ENCODE peak calls at places on chromosomes 16 and 17, in nine cellular contexts. One of them, this sample, is unnamed.

GRCh38 chr16:79723583-79724168 is 123.1 kb upstream of the MAF start:
- DNase-seq in DND-41: no peak
- DNase-seq in thyroid gland: no peak
- DNase-seq in thoracic aorta: no peak
- DNase-seq in choroid plexus epithelial cell: no peak
- DNase-seq in omental fat pad: no peak
- DNase-seq in lung: no peak
- DNase-seq in CD14-positive monocyte: no peak
- DNase-seq in fibroblast of the aortic adventitia: no peak
- DNase-seq in this sample: no peak

GRCh38 chr17:10114931-10115535 is 83.4 kb downstream of the GAS7 start:
- DNase-seq in DND-41: peak
- DNase-seq in thyroid gland: peak
- DNase-seq in thoracic aorta: peak
- DNase-seq in choroid plexus epithelial cell: peak
- DNase-seq in omental fat pad: peak
- DNase-seq in lung: peak
- DNase-seq in CD14-positive monocyte: peak
- DNase-seq in fibroblast of the aortic adventitia: peak
- DNase-seq in this sample: peak

GRCh38 chr17:19785854-19786253 is 37.8 kb upstream of the ALDH3A1 start:
- DNase-seq in DND-41: no peak
- DNase-seq in thyroid gland: no peak
- DNase-seq in thoracic aorta: no peak
- DNase-seq in choroid plexus epithelial cell: peak
- DNase-seq in omental fat pad: no peak
- DNase-seq in lung: no peak
- DNase-seq in CD14-positive monocyte: no peak
- DNase-seq in fibroblast of the aortic adventitia: peak
- DNase-seq in this sample: no peak

GRCh38 chr17:33163827-33164555 is 129.1 kb downstream of the ASIC2 start:
- DNase-seq in DND-41: no peak
- DNase-seq in thyroid gland: no peak
- DNase-seq in thoracic aorta: no peak
- DNase-seq in choroid plexus epithelial cell: no peak
- DNase-seq in omental fat pad: no peak
- DNase-seq in lung: no peak
- DNase-seq in CD14-positive monocyte: no peak
- DNase-seq in fibroblast of the aortic adventitia: peak
- DNase-seq in this sample: no peak

GRCh38 chr16:47258874-47259461 is 115.2 kb upstream of the NETO2 start:
- DNase-seq in DND-41: peak
- DNase-seq in thyroid gland: no peak
- DNase-seq in thoracic aorta: no peak
- DNase-seq in choroid plexus epithelial cell: peak
- DNase-seq in omental fat pad: no peak
- DNase-seq in lung: no peak
- DNase-seq in CD14-positive monocyte: no peak
- DNase-seq in fibroblast of the aortic adventitia: peak
- DNase-seq in this sample: no peak

GRCh38 chr17:78133971-78134898 is 3.7 kb downstream of the TMC8 start:
- DNase-seq in DND-41: peak
- DNase-seq in thyroid gland: no peak
- DNase-seq in thoracic aorta: no peak
- DNase-seq in choroid plexus epithelial cell: peak
- DNase-seq in omental fat pad: no peak
- DNase-seq in lung: peak
- DNase-seq in CD14-positive monocyte: peak
- DNase-seq in fibroblast of the aortic adventitia: no peak
- DNase-seq in this sample: peak

GRCh38 chr17:13346081-13346533 is 255.6 kb downstream of the HS3ST3A1 start:
- DNase-seq in DND-41: no peak
- DNase-seq in thyroid gland: no peak
- DNase-seq in thoracic aorta: no peak
- DNase-seq in choroid plexus epithelial cell: peak
- DNase-seq in omental fat pad: no peak
- DNase-seq in lung: no peak
- DNase-seq in CD14-positive monocyte: no peak
- DNase-seq in fibroblast of the aortic adventitia: peak
- DNase-seq in this sample: no peak

GRCh38 chr17:21372256-21372954 is 3.8 kb upstream of the KCNJ12 start:
- DNase-seq in DND-41: no peak
- DNase-seq in thyroid gland: no peak
- DNase-seq in thoracic aorta: no peak
- DNase-seq in choroid plexus epithelial cell: no peak
- DNase-seq in omental fat pad: no peak
- DNase-seq in lung: no peak
- DNase-seq in CD14-positive monocyte: no peak
- DNase-seq in fibroblast of the aortic adventitia: no peak
- DNase-seq in this sample: no peak

GRCh38 chr16:67668495-67669157 is 2.0 kb downstream of the C16orf86 start:
- DNase-seq in DND-41: no peak
- DNase-seq in thyroid gland: no peak
- DNase-seq in thoracic aorta: no peak
- DNase-seq in choroid plexus epithelial cell: no peak
- DNase-seq in omental fat pad: no peak
- DNase-seq in lung: no peak
- DNase-seq in CD14-positive monocyte: no peak
- DNase-seq in fibroblast of the aortic adventitia: no peak
- DNase-seq in this sample: no peak

GRCh38 chr17:15184872-15185624 is 80.1 kb downstream of the PMP22 start:
- DNase-seq in DND-41: no peak
- DNase-seq in thyroid gland: no peak
- DNase-seq in thoracic aorta: no peak
- DNase-seq in choroid plexus epithelial cell: no peak
- DNase-seq in omental fat pad: no peak
- DNase-seq in lung: no peak
- DNase-seq in CD14-positive monocyte: no peak
- DNase-seq in fibroblast of the aortic adventitia: no peak
- DNase-seq in this sample: no peak

GRCh38 chr16:46975165-46975564 is 1.7 kb upstream of the DNAJA2 start:
- DNase-seq in DND-41: no peak
- DNase-seq in thyroid gland: no peak
- DNase-seq in thoracic aorta: no peak
- DNase-seq in choroid plexus epithelial cell: no peak
- DNase-seq in omental fat pad: no peak
- DNase-seq in lung: no peak
- DNase-seq in CD14-positive monocyte: no peak
- DNase-seq in fibroblast of the aortic adventitia: no peak
- DNase-seq in this sample: no peak

GRCh38 chr17:1123397-1124237 is 56.2 kb downstream of the ABR start:
- DNase-seq in DND-41: no peak
- DNase-seq in thyroid gland: no peak
- DNase-seq in thoracic aorta: no peak
- DNase-seq in choroid plexus epithelial cell: no peak
- DNase-seq in omental fat pad: no peak
- DNase-seq in lung: no peak
- DNase-seq in CD14-positive monocyte: no peak
- DNase-seq in fibroblast of the aortic adventitia: no peak
- DNase-seq in this sample: no peak

GRCh38 chr17:82127704-82128103 is 29.7 kb upstream of the FASN start:
- DNase-seq in DND-41: no peak
- DNase-seq in thyroid gland: no peak
- DNase-seq in thoracic aorta: no peak
- DNase-seq in choroid plexus epithelial cell: no peak
- DNase-seq in omental fat pad: no peak
- DNase-seq in lung: no peak
- DNase-seq in CD14-positive monocyte: no peak
- DNase-seq in fibroblast of the aortic adventitia: no peak
- DNase-seq in this sample: no peak

GRCh38 chr17:27247071-27247957 is 46.6 kb upstream of the WSB1 start:
- DNase-seq in DND-41: no peak
- DNase-seq in thyroid gland: peak
- DNase-seq in thoracic aorta: no peak
- DNase-seq in choroid plexus epithelial cell: peak
- DNase-seq in omental fat pad: no peak
- DNase-seq in lung: peak
- DNase-seq in CD14-positive monocyte: no peak
- DNase-seq in fibroblast of the aortic adventitia: peak
- DNase-seq in this sample: no peak

GRCh38 chr17:17320188-17320910 is 17.2 kb downstream of the NT5M start:
- DNase-seq in DND-41: no peak
- DNase-seq in thyroid gland: no peak
- DNase-seq in thoracic aorta: no peak
- DNase-seq in choroid plexus epithelial cell: no peak
- DNase-seq in omental fat pad: no peak
- DNase-seq in lung: no peak
- DNase-seq in CD14-positive monocyte: no peak
- DNase-seq in fibroblast of the aortic adventitia: no peak
- DNase-seq in this sample: no peak

GRCh38 chr16:27335349-27336052 is 21.7 kb downstream of the IL4R start:
- DNase-seq in DND-41: no peak
- DNase-seq in thyroid gland: no peak
- DNase-seq in thoracic aorta: no peak
- DNase-seq in choroid plexus epithelial cell: no peak
- DNase-seq in omental fat pad: no peak
- DNase-seq in lung: no peak
- DNase-seq in CD14-positive monocyte: no peak
- DNase-seq in fibroblast of the aortic adventitia: peak
- DNase-seq in this sample: no peak

GRCh38 chr16:67294171-67294757 is 14.9 kb downstream of the PLEKHG4 start:
- DNase-seq in DND-41: no peak
- DNase-seq in thyroid gland: no peak
- DNase-seq in thoracic aorta: no peak
- DNase-seq in choroid plexus epithelial cell: no peak
- DNase-seq in omental fat pad: no peak
- DNase-seq in lung: no peak
- DNase-seq in CD14-positive monocyte: no peak
- DNase-seq in fibroblast of the aortic adventitia: no peak
- DNase-seq in this sample: no peak

GRCh38 chr16:12538667-12539081 is 265.0 kb downstream of the CPPED1 start:
- DNase-seq in DND-41: no peak
- DNase-seq in thyroid gland: no peak
- DNase-seq in thoracic aorta: no peak
- DNase-seq in choroid plexus epithelial cell: no peak
- DNase-seq in omental fat pad: no peak
- DNase-seq in lung: no peak
- DNase-seq in CD14-positive monocyte: no peak
- DNase-seq in fibroblast of the aortic adventitia: peak
- DNase-seq in this sample: no peak

GRCh38 chr17:31869031-31869430 is 10.0 kb upstream of the COPRS start:
- DNase-seq in DND-41: no peak
- DNase-seq in thyroid gland: no peak
- DNase-seq in thoracic aorta: no peak
- DNase-seq in choroid plexus epithelial cell: peak
- DNase-seq in omental fat pad: no peak
- DNase-seq in lung: no peak
- DNase-seq in CD14-positive monocyte: no peak
- DNase-seq in fibroblast of the aortic adventitia: no peak
- DNase-seq in this sample: no peak

GRCh38 chr16:88471575-88471974 is 18.5 kb downstream of the ZFPM1 start:
- DNase-seq in DND-41: no peak
- DNase-seq in thyroid gland: no peak
- DNase-seq in thoracic aorta: no peak
- DNase-seq in choroid plexus epithelial cell: no peak
- DNase-seq in omental fat pad: no peak
- DNase-seq in lung: no peak
- DNase-seq in CD14-positive monocyte: no peak
- DNase-seq in fibroblast of the aortic adventitia: no peak
- DNase-seq in this sample: no peak

GRCh38 chr16:30619207-30619606 is 9.0 kb upstream of the ZNF689 start:
- DNase-seq in DND-41: no peak
- DNase-seq in thyroid gland: no peak
- DNase-seq in thoracic aorta: no peak
- DNase-seq in choroid plexus epithelial cell: no peak
- DNase-seq in omental fat pad: no peak
- DNase-seq in lung: no peak
- DNase-seq in CD14-positive monocyte: no peak
- DNase-seq in fibroblast of the aortic adventitia: peak
- DNase-seq in this sample: no peak

GRCh38 chr17:45812102-45812501 is 28.0 kb downstream of the CRHR1 start:
- DNase-seq in DND-41: no peak
- DNase-seq in thyroid gland: no peak
- DNase-seq in thoracic aorta: no peak
- DNase-seq in choroid plexus epithelial cell: peak
- DNase-seq in omental fat pad: no peak
- DNase-seq in lung: no peak
- DNase-seq in CD14-positive monocyte: no peak
- DNase-seq in fibroblast of the aortic adventitia: peak
- DNase-seq in this sample: no peak

GRCh38 chr16:13298676-13299075 is 397.3 kb downstream of the SHISA9 start:
- DNase-seq in DND-41: no peak
- DNase-seq in thyroid gland: no peak
- DNase-seq in thoracic aorta: no peak
- DNase-seq in choroid plexus epithelial cell: peak
- DNase-seq in omental fat pad: no peak
- DNase-seq in lung: no peak
- DNase-seq in CD14-positive monocyte: no peak
- DNase-seq in fibroblast of the aortic adventitia: no peak
- DNase-seq in this sample: no peak

GRCh38 chr17:67377727-67378443 is 804 bp downstream of the PITPNC1 start:
- DNase-seq in DND-41: peak
- DNase-seq in thyroid gland: peak
- DNase-seq in thoracic aorta: no peak
- DNase-seq in choroid plexus epithelial cell: peak
- DNase-seq in omental fat pad: no peak
- DNase-seq in lung: peak
- DNase-seq in CD14-positive monocyte: no peak
- DNase-seq in fibroblast of the aortic adventitia: peak
- DNase-seq in this sample: peak
- TF ChIP-seq CTCF in DND-41: peak
- TF ChIP-seq CTCF in thyroid gland: no peak
- TF ChIP-seq CTCF in thoracic aorta: no peak
- TF ChIP-seq CTCF in choroid plexus epithelial cell: peak
- TF ChIP-seq CTCF in omental fat pad: no peak
- TF ChIP-seq CTCF in lung: no peak
- TF ChIP-seq CTCF in CD14-positive monocyte: no peak
- TF ChIP-seq CTCF in fibroblast of the aortic adventitia: peak
- TF ChIP-seq CTCF in this sample: no peak

GRCh38 chr16:57146735-57147134 is 39.1 kb downstream of the PSME3IP1 start:
- DNase-seq in DND-41: no peak
- DNase-seq in thyroid gland: no peak
- DNase-seq in thoracic aorta: no peak
- DNase-seq in choroid plexus epithelial cell: no peak
- DNase-seq in omental fat pad: peak
- DNase-seq in lung: no peak
- DNase-seq in CD14-positive monocyte: no peak
- DNase-seq in fibroblast of the aortic adventitia: no peak
- DNase-seq in this sample: no peak
- TF ChIP-seq CTCF in DND-41: peak
- TF ChIP-seq CTCF in thyroid gland: no peak
- TF ChIP-seq CTCF in thoracic aorta: no peak
- TF ChIP-seq CTCF in choroid plexus epithelial cell: peak
- TF ChIP-seq CTCF in omental fat pad: no peak
- TF ChIP-seq CTCF in lung: no peak
- TF ChIP-seq CTCF in CD14-positive monocyte: peak
- TF ChIP-seq CTCF in fibroblast of the aortic adventitia: no peak
- TF ChIP-seq CTCF in this sample: no peak

GRCh38 chr16:2178321-2179106 is 17.9 kb downstream of the CASKIN1 start:
- DNase-seq in DND-41: no peak
- DNase-seq in thyroid gland: no peak
- DNase-seq in thoracic aorta: no peak
- DNase-seq in choroid plexus epithelial cell: peak
- DNase-seq in omental fat pad: no peak
- DNase-seq in lung: no peak
- DNase-seq in CD14-positive monocyte: no peak
- DNase-seq in fibroblast of the aortic adventitia: no peak
- DNase-seq in this sample: peak
- TF ChIP-seq CTCF in DND-41: no peak
- TF ChIP-seq CTCF in thyroid gland: no peak
- TF ChIP-seq CTCF in thoracic aorta: no peak
- TF ChIP-seq CTCF in choroid plexus epithelial cell: no peak
- TF ChIP-seq CTCF in omental fat pad: no peak
- TF ChIP-seq CTCF in lung: no peak
- TF ChIP-seq CTCF in CD14-positive monocyte: no peak
- TF ChIP-seq CTCF in fibroblast of the aortic adventitia: no peak
- TF ChIP-seq CTCF in this sample: no peak

GRCh38 chr17:37194208-37194607 is 181.6 kb upstream of the C17orf78 start:
- DNase-seq in DND-41: no peak
- DNase-seq in thyroid gland: no peak
- DNase-seq in thoracic aorta: no peak
- DNase-seq in choroid plexus epithelial cell: no peak
- DNase-seq in omental fat pad: no peak
- DNase-seq in lung: no peak
- DNase-seq in CD14-positive monocyte: no peak
- DNase-seq in fibroblast of the aortic adventitia: no peak
- DNase-seq in this sample: no peak
- TF ChIP-seq CTCF in DND-41: peak
- TF ChIP-seq CTCF in thyroid gland: no peak
- TF ChIP-seq CTCF in thoracic aorta: no peak
- TF ChIP-seq CTCF in choroid plexus epithelial cell: no peak
- TF ChIP-seq CTCF in omental fat pad: no peak
- TF ChIP-seq CTCF in lung: no peak
- TF ChIP-seq CTCF in CD14-positive monocyte: no peak
- TF ChIP-seq CTCF in fibroblast of the aortic adventitia: no peak
- TF ChIP-seq CTCF in this sample: no peak

This sample was measured in natural killer cell.